ENCODE peak calls at places on chromosome 14, in eight cellular contexts. M is breast epithelium; V is left lobe of liver; E is GM23248; F is stimulated activated CD4-positive, alpha-beta T cell treated with anti-CD3 and anti-CD28 coated beads, Interleukin-4, amount 100 ng/mL, for 48 hours; R is AG08395; T is activated effector memory CD4-positive, alpha-beta T cell treated with anti-CD3 and anti-CD28 coated beads, Interleukin-2, amount 50 U/mL, for 16 hours; Q is H54. S is an unnamed sample.
A peak's percentile ranks its signal among the peaks of the same experiment; 100 is the strongest.

GRCh38 chr14:38207830-38208815 is at the start of gene SSTR1:
- DNase-seq in M (no peak), V (peak; percentile 95), E (peak; percentile 56), F (no peak), R (no peak), T (no peak), Q (no peak), S (no peak)

GRCh38 chr14:105894978-105895881 is 368.8 kb downstream of the TMEM121 start:
- DNase-seq in M (peak; percentile 47), V (peak; percentile 28), E (no peak), F (no peak), R (no peak), T (peak; percentile 43), Q (no peak), S (no peak)

GRCh38 chr14:90666571-90666970 is 149.7 kb downstream of the TTC7B start:
- DNase-seq in M (no peak), V (no peak), E (no peak), F (no peak), R (no peak), T (no peak), Q (no peak), S (no peak)

GRCh38 chr14:103315368-103315911 is 18.6 kb upstream of the EIF5 start:
- DNase-seq in M (no peak), V (peak; percentile 89), E (peak; percentile 92), F (no peak), R (peak; percentile 41), T (peak; percentile 34), Q (no peak), S (no peak)

GRCh38 chr14:81388236-81388801 is 11.8 kb downstream of the STON2 start:
- DNase-seq in M (no peak), V (no peak), E (no peak), F (no peak), R (no peak), T (no peak), Q (no peak), S (no peak)

GRCh38 chr14:75401356-75401755 is 26.5 kb upstream of the JDP2 start:
- DNase-seq in M (no peak), V (peak; percentile 39), E (peak; percentile 76), F (no peak), R (peak; percentile 79), T (no peak), Q (no peak), S (no peak)

GRCh38 chr14:70027785-70028428 is 148.7 kb downstream of the SMOC1 start:
- DNase-seq in M (peak; percentile 75), V (peak; percentile 73), E (peak; percentile 57), F (peak; percentile 48), R (peak; percentile 31), T (peak; percentile 82), Q (peak; percentile 51), S (no peak)

GRCh38 chr14:103849151-103850013 is 2.0 kb upstream of the PPP1R13B start:
- DNase-seq in M (no peak), V (no peak), E (no peak), F (no peak), R (no peak), T (no peak), Q (no peak), S (no peak)

GRCh38 chr14:57403521-57403864 is 13.1 kb downstream of the NAA30 start:
- DNase-seq in M (no peak), V (no peak), E (no peak), F (no peak), R (no peak), T (no peak), Q (no peak), S (no peak)

GRCh38 chr14:36665887-36666415 is 4.3 kb downstream of the PAX9 start:
- DNase-seq in M (no peak), V (no peak), E (no peak), F (no peak), R (no peak), T (no peak), Q (no peak), S (no peak)

GRCh38 chr14:35247777-35248475 is 44.3 kb upstream of the PSMA6 start:
- DNase-seq in M (no peak), V (no peak), E (peak; percentile 40), F (no peak), R (no peak), T (no peak), Q (no peak), S (no peak)

GRCh38 chr14:95052016-95052585 is 105.2 kb downstream of the DICER1 start:
- DNase-seq in M (no peak), V (peak; percentile 38), E (no peak), F (no peak), R (no peak), T (peak; percentile 57), Q (no peak), S (no peak)

GRCh38 chr14:103213331-103213730 is 90.1 kb downstream of the TNFAIP2 start:
- DNase-seq in M (no peak), V (peak; percentile 67), E (no peak), F (no peak), R (no peak), T (no peak), Q (no peak), S (no peak)

GRCh38 chr14:35159742-35160409 is 37.5 kb downstream of the PRORP start:
- DNase-seq in M (no peak), V (no peak), E (peak; percentile 96), F (no peak), R (peak; percentile 74), T (no peak), Q (peak; percentile 71), S (no peak)

GRCh38 chr14:90645842-90646443 is 170.3 kb downstream of the TTC7B start:
- DNase-seq in M (no peak), V (no peak), E (no peak), F (no peak), R (no peak), T (no peak), Q (peak; percentile 86), S (no peak)

GRCh38 chr14:36556811-36557433 is 25.5 kb downstream of the NKX2-8 start:
- DNase-seq in M (no peak), V (no peak), E (peak; percentile 56), F (peak; percentile 19), R (peak; percentile 73), T (no peak), Q (no peak), S (no peak)

GRCh38 chr14:58643366-58643765 is 5.6 kb downstream of the DACT1 start:
- DNase-seq in M (no peak), V (no peak), E (no peak), F (no peak), R (no peak), T (no peak), Q (no peak), S (no peak)

GRCh38 chr14:56131004-56131864 is 13.0 kb downstream of the PELI2 start:
- DNase-seq in M (no peak), V (no peak), E (no peak), F (no peak), R (no peak), T (no peak), Q (no peak), S (no peak)

GRCh38 chr14:86683525-86683924 is 1153.6 kb downstream of the FLRT2 start:
- DNase-seq in M (no peak), V (no peak), E (no peak), F (no peak), R (no peak), T (no peak), Q (no peak), S (no peak)

GRCh38 chr14:103740991-103741689 is 25.5 kb downstream of the ZFYVE21 start:
- DNase-seq in M (no peak), V (no peak), E (no peak), F (no peak), R (peak; percentile 56), T (no peak), Q (no peak), S (no peak)

GRCh38 chr14:81301371-81301770 is 80.6 kb upstream of the GTF2A1 start:
- DNase-seq in M (no peak), V (no peak), E (no peak), F (no peak), R (no peak), T (no peak), Q (no peak), S (no peak)

GRCh38 chr14:104281768-104282301 is 143.4 kb downstream of the KIF26A start:
- DNase-seq in M (peak; percentile 7), V (peak; percentile 91), E (no peak), F (no peak), R (no peak), T (peak; percentile 50), Q (no peak), S (no peak)

GRCh38 chr14:85531594-85532391 is 1.8 kb downstream of the FLRT2 start:
- DNase-seq in M (peak; percentile 59), V (no peak), E (peak; percentile 94), F (no peak), R (peak; percentile 70), T (no peak), Q (no peak), S (peak; percentile 57)

GRCh38 chr14:59492419-59492818 is 8.1 kb downstream of the JKAMP start:
- DNase-seq in M (no peak), V (no peak), E (no peak), F (no peak), R (no peak), T (no peak), Q (no peak), S (no peak)

GRCh38 chr14:58533417-58533816 is 104.3 kb upstream of the DACT1 start:
- DNase-seq in M (no peak), V (no peak), E (peak; percentile 1), F (no peak), R (peak; percentile 4), T (no peak), Q (no peak), S (no peak)

GRCh38 chr14:88384653-88385205 is 728 bp upstream of the SPATA7 start:
- DNase-seq in M (no peak), V (no peak), E (peak; percentile 53), F (no peak), R (peak; percentile 7), T (no peak), Q (no peak), S (no peak)

GRCh38 chr14:101620039-101620788 is 58.9 kb downstream of the DIO3 start:
- DNase-seq in M (no peak), V (peak; percentile 37), E (no peak), F (no peak), R (no peak), T (no peak), Q (no peak), S (no peak)

S was measured in T1000.